ENCODE peak calls at places on chromosomes 6 and 20, in four cellular contexts. Q is heart left ventricle, F is neural progenitor cell, H is mesendoderm. N is an unnamed sample.

GRCh38 chr6:134551245-134551960 is 233.5 kb upstream of the SGK1 start:
- DNase-seq in F (no peak), Q (no peak), H (peak; percentile 53), N (no peak)

GRCh38 chr6:42702200-42702599 is 20.2 kb downstream of the PRPH2 start:
- DNase-seq in H (peak; percentile 78), Q (no peak), F (no peak), N (no peak)

GRCh38 chr20:3739926-3740599 is 7.6 kb downstream of the HSPA12B start:
- DNase-seq in F (no peak), H (no peak), Q (no peak), N (no peak)

GRCh38 chr6:72554203-72554564 is 67.7 kb upstream of the KCNQ5 start:
- DNase-seq in F (no peak), H (no peak), Q (no peak), N (no peak)

GRCh38 chr20:38126146-38126912 is 38.7 kb downstream of the TGM2 start:
- DNase-seq in Q (no peak), F (no peak), H (no peak), N (peak; percentile 62)

GRCh38 chr6:34237722-34238506 is 1.2 kb downstream of the HMGA1 start:
- DNase-seq in F (peak; percentile 76), Q (peak; percentile 38), H (peak; percentile 63), N (peak; percentile 35)

GRCh38 chr6:109978174-109979032 is at the start of gene GPR6:
- DNase-seq in F (peak; percentile 96), H (peak; percentile 93), Q (peak; percentile 56), N (peak; percentile 48)

GRCh38 chr20:60168963-60169362 is 210.7 kb downstream of the CDH26 start:
- DNase-seq in H (no peak), F (no peak), Q (no peak), N (no peak)

GRCh38 chr6:35635601-35636597 is 52.8 kb downstream of the FKBP5 start:
- DNase-seq in H (no peak), Q (no peak), F (no peak), N (no peak)

GRCh38 chr20:7879883-7880282 is 60.4 kb downstream of the HAO1 start:
- DNase-seq in F (no peak), Q (no peak), H (no peak), N (no peak)

GRCh38 chr6:169646906-169647567 is 54.8 kb downstream of the WDR27 start:
- DNase-seq in F (no peak), Q (no peak), H (no peak), N (no peak)

GRCh38 chr6:56642366-56643261 is at the start of gene DST:
- DNase-seq in Q (no peak), H (no peak), F (no peak), N (no peak)
- H3K27ac ChIP-seq in Q (no peak within 1 kb of the TSS), H (no peak within 1 kb of the TSS), F (no peak within 1 kb of the TSS), N (no peak within 1 kb of the TSS)

GRCh38 chr6:11938285-11938890 is 73.7 kb upstream of the HIVEP1 start:
- DNase-seq in F (peak; percentile 18), H (peak; percentile 64), Q (no peak), N (no peak)
- H3K27ac ChIP-seq in F (no peak overlapping the region), H (no peak overlapping the region), Q (no peak overlapping the region), N (no peak overlapping the region)

GRCh38 chr6:29637247-29637646 is 4.3 kb upstream of the GABBR1 start:
- DNase-seq in H (no peak), Q (no peak), F (no peak), N (no peak)
- H3K27ac ChIP-seq in H (no peak overlapping the region), Q (no peak overlapping the region), F (no peak overlapping the region), N (no peak overlapping the region)

GRCh38 chr6:106099235-106099537 is 13.1 kb downstream of the PRDM1 start:
- DNase-seq in Q (no peak), F (peak; percentile 48), H (no peak), N (no peak)
- H3K27ac ChIP-seq in Q (peak overlapping the region; percentile 78), F (no peak overlapping the region), H (no peak overlapping the region), N (peak overlapping the region; percentile 56)

DNA sequence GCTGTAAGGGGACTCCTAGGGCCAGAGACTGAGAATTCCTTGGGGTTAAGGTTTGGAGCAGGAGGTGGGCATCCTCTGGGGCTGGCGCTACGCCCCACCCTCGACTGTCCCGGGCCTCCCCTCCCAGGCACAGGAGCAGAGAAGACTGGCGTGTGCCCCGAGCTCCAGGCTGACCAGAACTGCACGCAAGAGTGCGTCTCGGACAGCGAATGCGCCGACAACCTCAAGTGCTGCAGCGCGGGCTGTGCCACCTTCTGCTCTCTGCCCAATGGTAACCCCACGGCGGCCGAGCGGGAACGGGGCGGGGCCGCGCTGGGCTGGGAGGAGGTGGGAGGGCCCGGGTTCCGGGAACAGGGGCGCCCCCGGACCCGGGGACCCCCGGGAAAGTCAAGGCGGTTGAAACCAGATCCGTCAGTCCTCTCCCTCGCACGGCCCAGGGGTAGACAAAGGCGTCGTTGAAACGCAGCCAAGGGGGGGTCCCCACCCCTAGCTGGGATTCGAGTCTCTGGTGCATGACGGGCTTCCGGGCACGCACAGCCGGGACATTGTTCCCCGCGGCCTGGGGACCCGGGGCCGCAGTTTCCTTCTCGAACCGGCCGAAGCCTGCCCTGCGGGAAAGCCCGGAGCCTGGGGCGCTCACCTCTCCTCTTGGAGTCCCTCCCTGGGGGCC is 844 bp downstream of the WFDC2 start:
- DNase-seq in Q (peak; percentile 31), F (peak; percentile 65), H (peak; percentile 58), N (peak; percentile 50)
- H3K27ac ChIP-seq in Q (no peak overlapping the region), F (no peak overlapping the region), H (no peak overlapping the region), N (peak overlapping the region; percentile 2)

DNA sequence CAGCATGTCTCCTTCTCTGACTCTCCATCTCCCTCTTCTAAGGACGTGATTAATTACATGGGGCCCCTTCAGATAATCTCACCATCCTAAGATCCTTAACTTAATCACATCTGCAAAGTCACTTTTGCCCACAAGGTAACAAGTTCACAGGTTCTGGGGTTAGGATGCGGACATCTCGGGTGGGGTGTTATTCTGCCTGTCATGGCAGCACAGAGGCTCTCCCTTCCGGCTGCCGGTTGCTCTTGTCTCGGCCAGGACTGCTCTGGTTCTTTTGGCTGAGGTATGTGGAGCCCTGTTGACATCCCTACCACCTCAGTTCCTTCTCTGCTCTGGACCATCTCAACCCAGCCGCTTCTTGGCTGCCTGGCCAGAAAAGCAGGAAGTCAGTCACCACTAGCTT is 4.2 kb upstream of the CST11 start:
- DNase-seq in H (no peak), F (no peak), Q (no peak), N (no peak)
- H3K27ac ChIP-seq in H (no peak overlapping the region), F (no peak overlapping the region), Q (no peak overlapping the region), N (no peak overlapping the region)

GRCh38 chr6:150567823-150568383 is 31.8 kb upstream of the PLEKHG1 start:
- DNase-seq in H (no peak), Q (no peak), F (no peak), N (no peak)
- H3K27ac ChIP-seq in H (no peak overlapping the region), Q (no peak overlapping the region), F (no peak overlapping the region), N (no peak overlapping the region)

GRCh38 chr6:107730683-107731314 is 93.3 kb downstream of the SCML4 start:
- DNase-seq in Q (no peak), F (no peak), H (no peak), N (no peak)

GRCh38 chr6:107732461-107732860 is 91.7 kb downstream of the SCML4 start:
- DNase-seq in H (no peak), Q (no peak), F (no peak), N (no peak)

GRCh38 chr6:107730106-107730505 is 94.0 kb downstream of the SCML4 start:
- DNase-seq in F (peak; percentile 25), H (no peak), Q (no peak), N (no peak)

GRCh38 chr6:107729098-107729497 is 95.0 kb downstream of the SCML4 start:
- DNase-seq in Q (no peak), F (no peak), H (peak; percentile 49), N (no peak)

DNA sequence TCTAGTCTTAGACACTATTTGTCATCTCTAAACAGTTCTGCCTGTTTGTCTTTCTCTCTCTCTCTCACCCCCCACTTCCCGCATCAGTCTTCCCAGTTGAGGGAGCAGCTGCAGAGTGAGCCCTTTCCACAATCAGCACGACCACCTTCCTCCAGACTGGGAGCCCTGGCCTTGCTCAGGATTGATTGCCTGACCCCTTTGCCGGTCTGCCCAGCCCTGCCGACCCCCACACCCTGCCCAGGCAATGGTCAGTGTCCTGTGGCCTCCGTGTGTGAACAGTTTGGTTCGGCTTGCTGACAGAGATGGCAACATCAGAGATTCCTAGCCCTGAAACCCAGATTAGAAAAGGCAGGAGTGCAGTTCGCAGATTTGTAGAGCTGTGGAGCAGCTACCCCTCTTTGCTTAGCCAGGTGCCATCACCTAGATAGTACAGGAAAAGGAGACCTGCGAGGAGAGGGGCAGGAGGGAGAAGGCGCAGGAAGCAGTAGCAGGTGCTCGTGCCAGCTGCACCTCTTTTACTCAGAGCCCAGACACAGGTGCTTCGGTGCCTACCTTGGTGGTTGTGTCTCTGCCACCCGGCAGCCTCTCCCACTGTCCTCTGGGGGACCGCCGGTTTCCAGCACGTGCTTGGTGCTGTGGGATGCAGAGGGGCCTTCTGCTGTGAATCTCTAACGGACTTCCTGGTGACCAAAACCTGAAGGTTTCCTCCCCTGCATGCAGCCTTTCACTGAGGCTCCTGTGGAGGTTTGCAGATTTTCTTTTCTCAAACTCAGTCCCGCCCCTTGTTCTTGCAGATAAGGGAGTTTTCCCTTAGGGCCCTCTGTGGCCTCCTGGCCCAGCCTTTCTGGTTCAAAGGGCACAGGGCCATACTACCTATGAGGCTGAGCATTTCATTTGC is 92.4 kb downstream of the SCML4 start:
- DNase-seq in F (no peak), H (peak; percentile 7), Q (no peak), N (no peak)
- H3K27ac ChIP-seq in F (no peak overlapping the region), H (no peak overlapping the region), Q (no peak overlapping the region), N (no peak overlapping the region)

DNA sequence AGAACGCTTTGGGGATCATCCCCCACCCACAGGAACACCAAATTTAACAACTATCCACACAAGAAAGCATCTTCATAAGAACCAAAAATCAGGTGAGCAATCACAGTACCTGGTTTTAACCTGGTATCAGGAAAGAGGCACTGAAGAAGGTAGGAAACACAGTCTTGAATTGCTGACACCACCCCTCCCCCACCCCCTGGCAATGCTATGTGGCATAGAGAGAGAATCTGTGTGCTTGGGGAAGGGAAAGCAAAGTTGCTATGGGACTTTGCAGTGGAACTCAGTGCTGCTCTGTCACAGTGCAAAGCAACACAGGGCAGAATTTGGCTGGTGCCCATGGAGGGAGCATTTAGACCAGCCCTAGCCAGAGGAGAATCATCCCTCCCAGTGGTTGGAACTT is 565.6 kb downstream of the EPM2A start:
- DNase-seq in F (no peak), H (peak; percentile 47), Q (no peak), N (no peak)
- H3K27ac ChIP-seq in F (no peak overlapping the region), H (no peak overlapping the region), Q (no peak overlapping the region), N (no peak overlapping the region)

N was measured in ovary.